ENCODE peak calls at places on chromosomes 6 and 20, in ten cellular contexts. W, K, Z, R, I, A, E, P, U and H are unnamed samples.

GRCh38 chr6:96468681-96469224 is 52.9 kb upstream of the UFL1 start:
- DNase-seq in W (no peak), K (no peak), Z (no peak), R (no peak), I (no peak), A (no peak), E (no peak), P (no peak), U (no peak), H (no peak)

GRCh38 chr6:159079367-159079766 is 34.6 kb upstream of the TAGAP start:
- DNase-seq in W (no peak), K (no peak), Z (no peak), R (no peak), I (no peak), A (no peak), E (no peak), P (no peak), U (no peak), H (no peak)

GRCh38 chr6:46862381-46862780 is 59.4 kb downstream of the ADGRF5 start:
- DNase-seq in W (no peak), K (no peak), Z (no peak), R (no peak), I (no peak), A (no peak), E (no peak), P (no peak), U (no peak), H (no peak)

GRCh38 chr20:41717464-41717863 is 99.3 kb upstream of the CHD6 start:
- DNase-seq in W (peak), K (no peak), Z (no peak), R (peak), I (no peak), A (peak), E (no peak), P (no peak), U (no peak), H (no peak)

GRCh38 chr20:1824834-1825233 is 70.4 kb upstream of the SIRPA start:
- DNase-seq in W (no peak), K (no peak), Z (no peak), R (no peak), I (no peak), A (peak), E (peak), P (no peak), U (no peak), H (no peak)

GRCh38 chr6:149867876-149868640 is 3.9 kb upstream of the LRP11 start:
- DNase-seq in W (peak), K (no peak), Z (no peak), R (no peak), I (peak), A (peak), E (peak), P (no peak), U (no peak), H (no peak)

GRCh38 chr6:7550433-7550801 is 8.9 kb downstream of the DSP start:
- DNase-seq in W (no peak), K (no peak), Z (no peak), R (no peak), I (peak), A (no peak), E (no peak), P (no peak), U (no peak), H (no peak)

GRCh38 chr20:37545516-37545915 is 17.8 kb upstream of the BLCAP start:
- DNase-seq in W (no peak), K (no peak), Z (no peak), R (no peak), I (no peak), A (no peak), E (no peak), P (no peak), U (no peak), H (no peak)

GRCh38 chr20:11091496-11091895 is 417.7 kb upstream of the JAG1 start:
- DNase-seq in W (no peak), K (no peak), Z (no peak), R (no peak), I (peak), A (peak), E (no peak), P (no peak), U (no peak), H (no peak)

GRCh38 chr6:138222901-138223546 is 4.7 kb upstream of the PBOV1 start:
- DNase-seq in W (no peak), K (no peak), Z (no peak), R (no peak), I (no peak), A (no peak), E (no peak), P (no peak), U (no peak), H (no peak)

GRCh38 chr20:52859156-52859887 is 112.8 kb upstream of the TSHZ2 start:
- DNase-seq in W (peak), K (peak), Z (no peak), R (no peak), I (peak), A (peak), E (peak), P (no peak), U (no peak), H (peak)

GRCh38 chr20:57076202-57076651 is 190.2 kb downstream of the BMP7 start:
- DNase-seq in W (peak), K (no peak), Z (no peak), R (no peak), I (peak), A (no peak), E (peak), P (no peak), U (no peak), H (no peak)

GRCh38 chr20:1266167-1266973 is at the start of gene SNPH:
- DNase-seq in W (peak), K (peak), Z (peak), R (no peak), I (peak), A (peak), E (peak), P (no peak), U (peak), H (peak)

GRCh38 chr6:47097092-47097945 is 55.2 kb upstream of the ADGRF1 start:
- DNase-seq in W (peak), K (peak), Z (no peak), R (peak), I (peak), A (peak), E (peak), P (no peak), U (no peak), H (peak)

GRCh38 chr20:37095108-37095608 is 639 bp downstream of the RBL1 start:
- DNase-seq in W (peak), K (no peak), Z (peak), R (no peak), I (peak), A (peak), E (no peak), P (no peak), U (no peak), H (no peak)

GRCh38 chr20:8043687-8044278 is 24.2 kb upstream of the TMX4 start:
- DNase-seq in W (peak), K (no peak), Z (no peak), R (no peak), I (peak), A (peak), E (peak), P (no peak), U (no peak), H (no peak)

GRCh38 chr6:80923816-80924215 is 817.3 kb downstream of the BCKDHB start:
- DNase-seq in W (no peak), K (no peak), Z (no peak), R (no peak), I (no peak), A (no peak), E (no peak), P (no peak), U (no peak), H (no peak)
- H3K4me3 ChIP-seq in W (no peak), K (no peak), Z (no peak), R (no peak), I (no peak), A (no peak), E (no peak), P (no peak), U (no peak), H (no peak)

GRCh38 chr6:14035448-14035847 is 82.1 kb upstream of the CD83 start:
- DNase-seq in W (peak), K (no peak), Z (no peak), R (no peak), I (peak), A (peak), E (peak), P (no peak), U (no peak), H (peak)

GRCh38 chr6:14038636-14039035 is 78.9 kb upstream of the CD83 start:
- DNase-seq in W (peak), K (no peak), Z (no peak), R (no peak), I (no peak), A (no peak), E (no peak), P (no peak), U (no peak), H (peak)

GRCh38 chr6:14039038-14039437 is 78.5 kb upstream of the CD83 start:
- DNase-seq in W (no peak), K (no peak), Z (no peak), R (no peak), I (no peak), A (no peak), E (no peak), P (no peak), U (no peak), H (no peak)

GRCh38 chr6:14036911-14037310 is 80.7 kb upstream of the CD83 start:
- DNase-seq in W (no peak), K (no peak), Z (no peak), R (no peak), I (no peak), A (no peak), E (no peak), P (no peak), U (no peak), H (no peak)

DNA sequence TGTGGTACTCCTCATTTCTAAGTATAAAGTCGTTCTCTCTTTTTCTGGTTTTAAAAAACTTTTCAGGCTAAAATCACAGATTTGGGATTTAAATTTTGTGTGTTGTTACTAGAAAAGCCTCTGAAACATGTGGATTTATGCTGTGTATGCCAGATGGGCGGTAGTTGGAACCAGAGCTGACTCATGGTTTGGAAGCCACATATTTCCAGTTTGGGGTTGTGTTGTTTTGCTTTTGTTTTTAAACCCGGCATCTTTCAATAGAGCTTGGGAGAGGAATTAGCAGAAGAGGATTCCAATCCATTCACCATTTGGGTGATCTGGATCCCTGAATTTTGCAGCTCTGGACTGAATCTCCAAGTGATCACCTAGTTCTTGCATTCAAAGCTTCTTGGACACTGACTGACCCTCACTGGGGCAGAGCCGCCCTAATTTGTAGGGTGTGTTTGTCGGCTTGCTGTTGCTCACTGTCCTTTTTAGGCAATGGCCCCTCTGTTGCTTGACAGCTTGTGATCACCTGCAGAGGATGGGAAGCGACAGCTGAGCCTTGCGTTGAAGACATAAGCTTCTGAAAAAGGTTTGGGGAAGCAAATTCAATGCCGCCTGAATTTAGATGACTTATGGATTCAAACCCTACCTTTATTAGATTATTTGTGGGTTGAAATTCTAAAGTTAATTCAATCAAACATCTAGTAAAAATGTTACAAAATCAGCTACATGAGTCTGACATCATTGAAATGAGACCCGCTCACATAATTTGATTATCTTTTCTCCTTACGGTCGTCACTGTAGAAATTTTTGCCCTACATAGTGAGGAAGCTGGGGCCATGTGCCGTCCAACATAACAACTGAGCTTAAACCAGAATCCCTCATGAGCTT is 79.9 kb upstream of the CD83 start:
- DNase-seq in W (peak), K (no peak), Z (no peak), R (no peak), I (peak), A (peak), E (no peak), P (no peak), U (no peak), H (peak)
- H3K4me3 ChIP-seq in W (peak), K (no peak), Z (no peak), R (no peak), I (no peak), A (no peak), E (no peak), P (no peak), U (no peak), H (no peak)

DNA sequence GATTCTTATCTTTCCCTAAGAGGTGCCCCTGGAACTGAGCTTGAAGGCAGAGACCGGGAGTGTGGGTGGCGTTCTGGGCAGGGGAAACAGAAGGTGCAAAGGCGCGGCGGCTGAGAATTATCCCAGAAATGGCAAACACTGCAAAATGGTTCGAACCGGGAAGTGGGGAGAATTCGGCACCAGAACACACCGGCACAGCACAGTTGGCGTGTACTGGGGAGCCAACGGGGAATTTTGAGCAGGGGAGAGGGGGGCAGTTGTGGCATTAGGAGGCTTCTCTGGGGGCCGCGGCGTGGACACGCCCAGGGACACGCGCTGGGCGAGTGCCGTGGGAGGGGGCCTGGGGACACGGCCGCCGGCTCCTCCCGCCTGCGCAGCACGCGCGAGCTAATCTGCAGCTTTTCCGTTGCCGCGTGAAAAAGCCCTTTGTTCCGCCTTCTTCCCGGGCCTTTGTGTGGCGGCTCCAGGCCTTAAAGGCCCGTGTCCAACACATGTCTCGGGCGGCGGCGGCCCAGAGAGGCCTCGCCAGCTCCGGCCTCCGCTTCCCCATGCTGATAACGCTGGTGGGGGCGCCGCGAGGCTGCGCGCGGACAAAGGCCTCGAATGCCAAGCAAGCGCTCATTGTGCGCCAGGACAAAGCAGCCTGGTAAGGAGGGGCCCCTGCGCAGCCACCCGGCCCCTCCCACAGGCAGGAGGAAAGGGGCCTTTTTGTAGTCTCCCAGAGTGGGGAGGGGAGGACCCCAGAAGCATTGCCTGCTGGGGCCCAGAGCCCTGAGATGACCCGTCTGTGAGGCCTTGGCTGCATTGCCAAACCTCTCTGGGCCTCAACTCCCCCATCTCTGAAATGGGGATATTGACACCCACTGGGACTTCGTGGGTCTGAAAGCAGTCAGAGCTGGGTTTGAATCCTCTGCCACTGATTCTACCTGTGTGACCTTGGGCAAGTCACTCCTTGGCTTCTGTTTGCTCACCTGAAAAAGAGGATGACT is 82.8 kb downstream of the CD40 start:
- DNase-seq in W (no peak), K (no peak), Z (no peak), R (peak), I (no peak), A (peak), E (no peak), P (no peak), U (no peak), H (no peak)
- H3K4me3 ChIP-seq in W (no peak), K (no peak), Z (no peak), R (peak), I (no peak), A (no peak), E (no peak), P (no peak), U (no peak), H (no peak)

GRCh38 chr6:56247654-56248122 is 308 bp upstream of the COL21A1 start:
- DNase-seq in W (no peak), K (no peak), Z (no peak), R (no peak), I (no peak), A (no peak), E (no peak), P (no peak), U (no peak), H (no peak)
- H3K4me3 ChIP-seq in W (peak), K (peak), Z (no peak), R (peak), I (peak), A (peak), E (peak), P (peak), U (peak), H (peak)

GRCh38 chr6:1311400-1312192 is at the start of gene FOXQ1:
- DNase-seq in W (no peak), K (no peak), Z (no peak), R (no peak), I (peak), A (no peak), E (peak), P (no peak), U (no peak), H (no peak)
- H3K4me3 ChIP-seq in W (peak), K (peak), Z (no peak), R (peak), I (peak), A (peak), E (peak), P (peak), U (peak), H (peak)